ENCODE peak calls at places on chromosomes 3 and 15, in six cellular contexts. N is H9, Q is mesenchymal stem cell, I is IMR-90, W is neuronal stem cell, D is H1. M is an unnamed sample.

GRCh38 chr3:142022381-142022780 is 127.0 kb downstream of the TFDP2 start:
- DNase-seq in N (no peak), Q (peak; percentile 59), I (no peak), W (no peak), D (no peak), M (no peak)

GRCh38 chr15:25770618-25771369 is 92.3 kb downstream of the ATP10A start:
- DNase-seq in N (no peak), Q (no peak), I (no peak), W (no peak), D (no peak), M (peak; percentile 57)

GRCh38 chr3:88031543-88032148 is 27.2 kb downstream of the CGGBP1 start:
- DNase-seq in N (no peak), Q (peak; percentile 65), I (peak; percentile 27), W (no peak), D (no peak), M (peak; percentile 20)

GRCh38 chr3:72590732-72591192 is 257.5 kb downstream of the SHQ1 start:
- DNase-seq in N (no peak), Q (no peak), I (no peak), W (peak; percentile 88), D (no peak), M (no peak)

GRCh38 chr3:128782282-128783146 is 56.5 kb downstream of the RAB7A start:
- DNase-seq in N (no peak), Q (no peak), I (no peak), W (no peak), D (no peak), M (no peak)

GRCh38 chr3:154458560-154458959 is 28.6 kb upstream of the GPR149 start:
- DNase-seq in N (no peak), Q (no peak), I (no peak), W (no peak), D (no peak), M (no peak)

GRCh38 chr3:20022954-20023644 is 11.0 kb upstream of the PP2D1 start:
- DNase-seq in N (no peak), Q (no peak), I (no peak), W (no peak), D (no peak), M (no peak)

GRCh38 chr3:177448987-177449975 is 252.0 kb upstream of the TBL1XR1 start:
- DNase-seq in N (no peak), Q (peak; percentile 71), I (peak; percentile 78), W (no peak), D (no peak), M (peak; percentile 68)

GRCh38 chr3:46710229-46710628 is 7.4 kb downstream of the PRSS50 start:
- DNase-seq in N (no peak), Q (no peak), I (no peak), W (no peak), D (no peak), M (no peak)

GRCh38 chr3:183816681-183817080 is 8.7 kb downstream of the MAP6D1 start:
- DNase-seq in N (no peak), Q (no peak), I (no peak), W (no peak), D (no peak), M (no peak)

GRCh38 chr3:126938520-126939346 is 44.2 kb upstream of the PLXNA1 start:
- DNase-seq in N (no peak), Q (peak; percentile 10), I (no peak), W (no peak), D (no peak), M (no peak)

GRCh38 chr3:186552408-186553031 is 8.3 kb upstream of the CRYGS start:
- DNase-seq in N (no peak), Q (no peak), I (no peak), W (no peak), D (no peak), M (no peak)

GRCh38 chr15:40128746-40129660 is 20.3 kb upstream of the BMF start:
- DNase-seq in N (no peak), Q (no peak), I (no peak), W (no peak), D (no peak), M (no peak)

GRCh38 chr15:80929225-80929624 is 60.4 kb downstream of the MESD start:
- DNase-seq in N (no peak), Q (peak; percentile 63), I (peak; percentile 89), W (no peak), D (no peak), M (peak; percentile 79)

GRCh38 chr3:125431912-125432587 is 56.9 kb upstream of the ZNF148 start:
- DNase-seq in N (no peak), Q (peak; percentile 17), I (peak; percentile 49), W (no peak), D (no peak), M (peak; percentile 58)

GRCh38 chr3:49133226-49133951 is 539 bp upstream of the LAMB2 start:
- DNase-seq in N (peak; percentile 81), Q (peak; percentile 94), I (peak; percentile 85), W (peak; percentile 85), D (peak; percentile 85), M (peak; percentile 67)

GRCh38 chr3:154954750-154955149 is 125.4 kb upstream of the MME start:
- DNase-seq in N (no peak), Q (peak; percentile 59), I (peak; percentile 76), W (no peak), D (no peak), M (peak; percentile 70)

GRCh38 chr15:30903497-30904187 is at the start of gene FAN1:
- DNase-seq in N (peak; percentile 81), Q (peak; percentile 87), I (peak; percentile 84), W (peak; percentile 76), D (peak; percentile 84), M (peak; percentile 86)

GRCh38 chr3:194256040-194256945 is 94.8 kb downstream of the CPN2 start:
- DNase-seq in N (no peak), Q (no peak), I (no peak), W (no peak), D (no peak), M (no peak)

GRCh38 chr15:100572362-100572983 is 29.5 kb downstream of the LINS1 start:
- DNase-seq in N (no peak), Q (peak; percentile 11), I (peak; percentile 23), W (no peak), D (no peak), M (no peak)

GRCh38 chr3:153626158-153626557 is 464.1 kb downstream of the RAP2B start:
- DNase-seq in N (no peak), Q (no peak), I (no peak), W (no peak), D (no peak), M (no peak)

GRCh38 chr3:115388166-115388565 is 235.1 kb upstream of the GAP43 start:
- DNase-seq in N (no peak), Q (peak; percentile 26), I (peak; percentile 29), W (no peak), D (no peak), M (no peak)

GRCh38 chr3:7800006-7800780 is 701.4 kb upstream of the LMCD1 start:
- DNase-seq in N (no peak), Q (no peak), I (no peak), W (no peak), D (no peak), M (no peak)

GRCh38 chr15:58282060-58282708 is 144.0 kb downstream of the AQP9 start:
- DNase-seq in N (no peak), Q (peak; percentile 39), I (no peak), W (no peak), D (no peak), M (no peak)

GRCh38 chr3:155078959-155079794 is 942 bp upstream of the MME start:
- DNase-seq in N (no peak), Q (peak; percentile 62), I (peak; percentile 57), W (peak; percentile 30), D (peak; percentile 51), M (no peak)

GRCh38 chr3:64803469-64803868 is 115.7 kb upstream of the ADAMTS9 start:
- DNase-seq in N (no peak), Q (peak; percentile 63), I (no peak), W (no peak), D (no peak), M (no peak)

GRCh38 chr3:44050051-44050570 is 191.6 kb upstream of the TOPAZ1 start:
- DNase-seq in N (no peak), Q (no peak), I (no peak), W (no peak), D (no peak), M (no peak)

GRCh38 chr3:94036909-94037507 is 8.6 kb upstream of the STX19 start:
- DNase-seq in N (no peak), Q (peak; percentile 46), I (peak; percentile 62), W (no peak), D (no peak), M (peak; percentile 53)

GRCh38 chr3:44988073-44988472 is 12.0 kb downstream of the EXOSC7 start:
- DNase-seq in N (no peak), Q (no peak), I (no peak), W (no peak), D (no peak), M (no peak)

GRCh38 chr3:19734453-19734852 is 199.6 kb downstream of the EFHB start:
- DNase-seq in N (no peak), Q (no peak), I (no peak), W (no peak), D (no peak), M (no peak)

GRCh38 chr3:178353292-178353814 is 182.9 kb upstream of the KCNMB2 start:
- DNase-seq in N (no peak), Q (peak; percentile 10), I (peak; percentile 36), W (no peak), D (no peak), M (no peak)

GRCh38 chr15:64703632-64703959 is 71.8 kb downstream of the RBPMS2 start:
- DNase-seq in N (no peak), Q (no peak), I (no peak), W (no peak), D (no peak), M (peak; percentile 25)
- H2BK5ac ChIP-seq in N (no peak overlapping the region), Q (no peak overlapping the region), I (peak overlapping the region; percentile 84), W (no peak overlapping the region), D (peak overlapping the region; percentile 71), M (no peak overlapping the region)

GRCh38 chr3:30628188-30628930 is 22.0 kb downstream of the TGFBR2 start:
- DNase-seq in N (no peak), Q (no peak), I (no peak), W (no peak), D (no peak), M (no peak)
- H3K18ac ChIP-seq in N (peak overlapping the region; percentile 1), Q (peak overlapping the region; percentile 55), I (peak overlapping the region; percentile 4), W (no peak overlapping the region), D (no peak overlapping the region), M (no peak overlapping the region)

GRCh38 chr3:101677436-101678286 is 729 bp upstream of the ZBTB11 start:
- DNase-seq in N (peak; percentile 47), Q (no peak), I (no peak), W (no peak), D (peak; percentile 61), M (no peak)
- H2AFZ ChIP-seq in N (no peak overlapping the region), Q (no peak overlapping the region), I (peak overlapping the region; percentile 100), W (peak overlapping the region; percentile 27), D (no peak overlapping the region), M (no peak overlapping the region)

GRCh38 chr3:6062226-6063187 is 798.4 kb upstream of the GRM7 start:
- DNase-seq in N (peak; percentile 37), Q (no peak), I (no peak), W (no peak), D (peak; percentile 44), M (no peak)
- H2BK5ac ChIP-seq in N (peak overlapping the region; percentile 46), Q (no peak overlapping the region), I (no peak overlapping the region), W (no peak overlapping the region), D (no peak overlapping the region), M (no peak overlapping the region)

M was measured in trophoblast cell.